ENCODE peak calls at places on chromosomes 12 and 14, in five cellular contexts. R is fibroblast of mammary gland, K is HCT116, A is cardiac muscle cell, I is upper lobe of right lung. Y is an unnamed sample.

GRCh38 chr12:120438495-120439198 is 734 bp downstream of the COX6A1 start:
- DNase-seq in R (no peak), K (no peak), A (no peak), I (no peak), Y (no peak)

GRCh38 chr12:123450636-123451035 is 7.3 kb upstream of the SNRNP35 start:
- DNase-seq in R (no peak), K (no peak), A (no peak), I (no peak), Y (no peak)

GRCh38 chr12:16553457-16553856 is 52.5 kb downstream of the LMO3 start:
- DNase-seq in R (peak), K (no peak), A (peak), I (no peak), Y (peak)

GRCh38 chr12:42846782-42847181 is 257.2 kb upstream of the PRICKLE1 start:
- DNase-seq in R (peak), K (no peak), A (peak), I (no peak), Y (peak)

GRCh38 chr12:66035289-66035961 is 95.1 kb downstream of the LLPH start:
- DNase-seq in R (peak), K (peak), A (peak), I (no peak), Y (peak)

GRCh38 chr12:106139422-106140141 is 828 bp upstream of the NUAK1 start:
- DNase-seq in R (peak), K (peak), A (peak), I (peak), Y (peak)

GRCh38 chr12:120399531-120399930 is 30.6 kb upstream of the MSI1 start:
- DNase-seq in R (peak), K (no peak), A (peak), I (no peak), Y (peak)

GRCh38 chr14:39315859-39316444 is 82.2 kb downstream of the MIA2 start:
- DNase-seq in R (no peak), K (no peak), A (no peak), I (no peak), Y (no peak)

GRCh38 chr12:1059162-1059561 is 68.1 kb downstream of the ERC1 start:
- DNase-seq in R (peak), K (no peak), A (peak), I (no peak), Y (peak)

GRCh38 chr12:123049398-123050250 is 69.1 kb downstream of the ARL6IP4 start:
- DNase-seq in R (peak), K (no peak), A (no peak), I (no peak), Y (no peak)

GRCh38 chr12:98370976-98371375 is 144.4 kb upstream of the TMPO start:
- DNase-seq in R (no peak), K (no peak), A (no peak), I (no peak), Y (no peak)

GRCh38 chr14:22472935-22473854 is 115.8 kb downstream of the DAD1 start:
- DNase-seq in R (peak), K (peak), A (peak), I (no peak), Y (peak)

GRCh38 chr12:51000245-51000644 is 25.9 kb downstream of the SLC11A2 start:
- DNase-seq in R (peak), K (no peak), A (no peak), I (no peak), Y (no peak)

GRCh38 chr14:58923751-58924405 is 264.6 kb upstream of the DAAM1 start:
- DNase-seq in R (no peak), K (no peak), A (no peak), I (no peak), Y (no peak)

GRCh38 chr14:55297611-55298323 is 26.5 kb downstream of the FBXO34 start:
- DNase-seq in R (no peak), K (no peak), A (no peak), I (no peak), Y (no peak)

GRCh38 chr14:64503184-64503433 is 529 bp downstream of the ZBTB25 start:
- DNase-seq in R (no peak), K (no peak), A (peak), I (no peak), Y (no peak)

GRCh38 chr12:62263956-62264355 is 3.8 kb downstream of the USP15 start:
- DNase-seq in R (no peak), K (no peak), A (no peak), I (no peak), Y (no peak)

GRCh38 chr14:47278233-47278842 is 397.1 kb downstream of the MDGA2 start:
- DNase-seq in R (peak), K (peak), A (peak), I (no peak), Y (peak)

GRCh38 chr14:59017285-59017965 is 171.0 kb upstream of the DAAM1 start:
- DNase-seq in R (no peak), K (no peak), A (no peak), I (no peak), Y (no peak)

GRCh38 chr12:95178136-95178535 is 39.1 kb downstream of the FGD6 start:
- DNase-seq in R (no peak), K (no peak), A (no peak), I (no peak), Y (no peak)

GRCh38 chr12:110176745-110177144 is 52.6 kb downstream of the IFT81 start:
- DNase-seq in R (peak), K (no peak), A (peak), I (no peak), Y (peak)

GRCh38 chr12:3752096-3752709 is 706 bp downstream of the CRACR2A start:
- DNase-seq in R (peak), K (peak), A (peak), I (peak), Y (peak)

GRCh38 chr12:109631236-109632150 is 57.9 kb downstream of the MVK start:
- DNase-seq in R (no peak), K (no peak), A (no peak), I (no peak), Y (no peak)

GRCh38 chr14:57266060-57266459 is 2.6 kb downstream of the EXOC5 start:
- DNase-seq in R (peak), K (no peak), A (peak), I (no peak), Y (peak)

GRCh38 chr12:45216297-45216982 is 545 bp downstream of the ANO6 start:
- DNase-seq in R (peak), K (no peak), A (peak), I (peak), Y (peak)

GRCh38 chr14:67358914-67359313 is 690 bp downstream of the ATP6V1D start:
- DNase-seq in R (no peak), K (no peak), A (no peak), I (no peak), Y (no peak)

GRCh38 chr12:132071001-132071810 is 72.9 kb downstream of the DDX51 start:
- DNase-seq in R (no peak), K (no peak), A (no peak), I (no peak), Y (no peak)

GRCh38 chr12:46153267-46153872 is 115.5 kb downstream of the SLC38A1 start:
- DNase-seq in R (peak), K (peak), A (peak), I (no peak), Y (peak)

GRCh38 chr12:87828384-87828973 is 200.7 kb downstream of the C12orf50 start:
- DNase-seq in R (no peak), K (no peak), A (no peak), I (no peak), Y (no peak)

GRCh38 chr14:96586921-96587822 is 85.0 kb downstream of the PAPOLA start:
- DNase-seq in R (no peak), K (no peak), A (no peak), I (no peak), Y (no peak)

GRCh38 chr14:64601571-64601970 is 51.8 kb downstream of the PPP1R36 start:
- DNase-seq in R (no peak), K (no peak), A (peak), I (no peak), Y (no peak)

GRCh38 chr12:49415426-49416040 is 48.3 kb downstream of the SPATS2 start:
- DNase-seq in R (no peak), K (no peak), A (no peak), I (no peak), Y (no peak)

GRCh38 chr14:45891417-45892080 is 638.5 kb upstream of the MIS18BP1 start:
- DNase-seq in R (no peak), K (no peak), A (no peak), I (no peak), Y (no peak)

GRCh38 chr14:101564444-101564776 is 3.1 kb downstream of the DIO3 start:
- DNase-seq in R (no peak), K (no peak), A (no peak), I (no peak), Y (no peak)
- H3K4me3 ChIP-seq in R (no peak), K (no peak), A (no peak), I (no peak), Y (no peak)

GRCh38 chr14:104592785-104593184 is 11.8 kb downstream of the TMEM179 start:
- DNase-seq in R (no peak), K (no peak), A (no peak), I (no peak), Y (no peak)

GRCh38 chr14:104593710-104594121 is 10.9 kb downstream of the TMEM179 start:
- DNase-seq in R (no peak), K (no peak), A (no peak), I (no peak), Y (no peak)

GRCh38 chr14:104592292-104592672 is 12.3 kb downstream of the TMEM179 start:
- DNase-seq in R (no peak), K (no peak), A (no peak), I (no peak), Y (no peak)

GRCh38 chr14:104594310-104595046 is 10.1 kb downstream of the TMEM179 start:
- DNase-seq in R (no peak), K (no peak), A (no peak), I (no peak), Y (no peak)

GRCh38 chr14:104593241-104593701 is 11.3 kb downstream of the TMEM179 start:
- DNase-seq in R (no peak), K (no peak), A (no peak), I (no peak), Y (no peak)
- TF ChIP-seq CTCF in R (no peak), K (no peak), A (no peak), I (no peak), Y (no peak)

DNA sequence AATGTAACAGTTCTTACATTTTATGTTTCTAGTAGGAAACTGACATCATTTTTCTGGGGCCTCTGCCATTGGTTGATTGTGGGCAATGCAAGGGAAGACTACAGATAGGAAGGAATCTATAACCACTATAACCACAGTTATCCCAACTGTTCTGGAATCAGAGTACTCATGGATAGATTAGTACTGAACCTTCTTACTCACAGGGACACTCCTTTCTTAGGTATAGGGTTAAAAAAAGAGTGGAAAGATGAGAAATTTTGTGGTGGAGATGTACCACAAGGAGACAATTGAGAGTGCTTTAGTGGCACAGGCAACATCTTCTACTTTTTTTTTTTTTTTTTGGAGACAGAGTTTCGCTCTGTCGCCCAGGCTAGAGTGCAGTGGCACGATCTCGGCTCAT is 21.0 kb downstream of the TMEM116 start:
- DNase-seq in R (no peak), K (no peak), A (peak), I (no peak), Y (no peak)
- H3K4me3 ChIP-seq in R (no peak), K (no peak), A (no peak), I (no peak), Y (no peak)

DNA sequence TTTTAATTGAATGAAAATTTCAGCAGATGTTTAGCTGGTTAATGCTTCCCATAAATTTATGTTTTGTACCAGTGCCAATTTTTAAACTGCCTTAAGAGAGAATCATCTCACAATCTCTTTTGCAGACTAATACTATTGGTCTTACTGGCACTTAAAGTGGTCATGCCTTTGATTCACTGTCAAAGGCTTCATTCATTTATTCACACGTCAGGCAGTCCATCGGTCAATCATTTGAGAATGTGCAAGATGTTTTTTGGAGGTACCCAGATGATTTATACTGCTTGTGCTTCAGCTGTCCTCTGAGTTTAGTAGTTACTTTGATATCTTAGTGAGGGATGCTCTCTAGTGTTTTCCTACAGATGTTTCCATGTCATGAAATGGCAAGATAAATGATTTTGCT is 83.4 kb downstream of the NAV3 start:
- DNase-seq in R (peak), K (no peak), A (peak), I (no peak), Y (peak)
- TF ChIP-seq CTCF in R (no peak), K (peak), A (peak), I (no peak), Y (no peak)

GRCh38 chr14:60720962-60721330 is 3.2 kb downstream of the SIX4 start:
- DNase-seq in R (no peak), K (no peak), A (no peak), I (no peak), Y (no peak)
- H3K4me3 ChIP-seq in R (peak), K (peak), A (peak), I (no peak), Y (peak)

DNA sequence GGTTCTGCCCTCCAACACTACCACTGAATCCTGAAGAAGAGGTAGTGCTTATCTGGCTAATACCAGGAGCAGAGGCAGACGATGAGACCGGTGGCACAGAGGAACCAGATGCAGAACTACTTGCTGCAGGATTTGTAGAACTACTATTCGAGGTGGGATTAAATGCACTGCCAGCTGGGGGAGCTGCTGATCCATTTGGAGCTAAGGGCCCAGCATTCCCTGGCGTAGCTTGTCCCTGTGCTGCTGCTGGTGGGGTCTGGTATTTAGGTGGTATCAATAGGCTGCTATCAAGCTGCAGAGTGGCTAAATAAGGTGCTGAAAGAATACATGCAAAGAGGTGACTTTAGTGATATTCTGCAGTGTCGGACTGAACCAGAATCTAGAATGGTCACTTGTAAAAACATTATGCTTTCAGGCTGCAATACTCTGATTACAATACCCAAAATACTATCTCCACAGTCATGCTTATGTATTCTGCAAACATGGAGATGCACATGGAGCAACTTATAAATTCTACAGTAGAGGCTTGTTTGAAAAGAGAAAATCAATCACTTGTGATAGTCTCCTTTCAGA is 294.2 kb downstream of the MED13L start:
- DNase-seq in R (peak), K (no peak), A (no peak), I (no peak), Y (no peak)
- TF ChIP-seq CTCF in R (peak), K (peak), A (peak), I (no peak), Y (peak)